ENCODE peak calls at places on chromosomes 2 and 18, in ten cellular contexts. A is RWPE1, E is suprapubic skin, Y is cardiac fibroblast, W is lower leg skin, D is DND-41, V is nephron progenitor cell, J is B cell, M is type B pancreatic cell, T is kidney epithelial cell. Z is an unnamed sample.
A peak's percentile ranks its signal among the peaks of the same experiment; 100 is the strongest.

GRCh38 chr2:165636959-165637358 is 157.1 kb downstream of the GALNT3 start:
- DNase-seq in E (no peak), W (no peak), D (no peak), V (no peak), J (no peak), Y (no peak), T (no peak), M (no peak), A (peak; percentile 5), Z (no peak)

GRCh38 chr2:217905395-217905794 is 97.4 kb downstream of the TNS1 start:
- DNase-seq in J (no peak), V (no peak), D (no peak), Y (no peak), M (no peak), A (no peak), T (no peak), E (peak; percentile 84), W (peak; percentile 94), Z (no peak)

GRCh38 chr18:21167641-21168372 is 56.2 kb upstream of the ROCK1 start:
- DNase-seq in V (peak; percentile 8), Y (no peak), W (no peak), E (no peak), J (no peak), A (no peak), M (no peak), D (no peak), T (no peak), Z (no peak)

GRCh38 chr18:7921938-7922587 is 354.9 kb downstream of the PTPRM start:
- DNase-seq in T (no peak), E (no peak), A (peak; percentile 49), M (no peak), J (no peak), Y (peak; percentile 80), D (no peak), V (no peak), W (no peak), Z (no peak)

GRCh38 chr18:77076111-77076510 is 56.5 kb downstream of the MBP start:
- DNase-seq in A (no peak), M (no peak), E (no peak), D (no peak), J (no peak), T (no peak), V (no peak), W (peak; percentile 75), Y (no peak), Z (no peak)

GRCh38 chr18:52570975-52571374 is 231.0 kb downstream of the DCC start:
- DNase-seq in V (no peak), E (no peak), D (no peak), A (no peak), W (no peak), M (no peak), J (no peak), T (no peak), Y (no peak), Z (no peak)

GRCh38 chr2:160352492-160352891 is 141.1 kb downstream of the RBMS1 start:
- DNase-seq in A (peak; percentile 95), M (no peak), V (no peak), E (no peak), D (no peak), W (no peak), J (no peak), Y (peak; percentile 57), T (no peak), Z (no peak)

GRCh38 chr2:17879913-17880274 is 1.4 kb downstream of the KCNS3 start:
- DNase-seq in J (no peak), E (no peak), A (no peak), V (no peak), M (no peak), Y (no peak), W (no peak), D (no peak), T (no peak), Z (no peak)

GRCh38 chr2:61906187-61906470 is 655 bp downstream of the COMMD1 start:
- DNase-seq in D (no peak), J (no peak), Y (no peak), T (no peak), M (no peak), E (no peak), A (no peak), V (no peak), W (no peak), Z (no peak)

GRCh38 chr18:61496374-61496773 is 163.1 kb downstream of the CDH20 start:
- DNase-seq in Y (no peak), T (no peak), J (no peak), E (no peak), A (no peak), V (no peak), W (no peak), D (no peak), M (no peak), Z (no peak)

GRCh38 chr2:199602271-199602895 is 144.6 kb upstream of the SATB2 start:
- DNase-seq in D (peak; percentile 4), M (no peak), A (no peak), V (peak; percentile 7), W (no peak), Y (no peak), T (no peak), E (no peak), J (no peak), Z (peak; percentile 24)

DNA sequence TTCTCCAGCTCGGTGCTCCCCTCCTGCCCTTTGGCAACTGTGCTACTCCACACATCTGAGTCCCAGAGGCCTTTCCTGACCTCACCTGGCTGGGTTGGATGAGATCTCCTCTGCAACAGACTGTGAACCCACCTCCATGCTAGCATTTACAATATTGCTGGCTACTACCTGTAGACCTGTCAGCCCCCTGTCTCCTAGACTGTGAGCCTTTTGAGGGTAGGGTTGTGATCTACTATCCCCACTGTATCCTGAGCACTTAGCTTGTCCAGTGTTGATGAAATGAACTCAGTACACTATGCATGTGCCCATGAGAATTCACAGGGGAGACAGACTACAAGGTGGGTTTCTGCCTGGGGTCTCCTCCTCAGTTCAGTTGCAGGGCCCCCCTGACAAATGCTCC is 70.1 kb downstream of the C1QL2 start:
- DNase-seq in E (no peak), W (no peak), J (no peak), V (no peak), A (no peak), T (no peak), Y (no peak), D (no peak), M (peak; percentile 27), Z (no peak)
- TF ChIP-seq CTCF in E (no peak), W (no peak), J (no peak), V (no peak), A (no peak), T (no peak), Y (no peak), D (no peak), M (no peak), Z (no peak)

GRCh38 chr2:179262077-179262660 is 2.5 kb downstream of the SESTD1 start:
- DNase-seq in Y (peak; percentile 49), T (no peak), V (no peak), E (no peak), J (no peak), M (no peak), W (no peak), A (no peak), D (no peak), Z (no peak)

GRCh38 chr2:179263460-179264237 is 983 bp downstream of the SESTD1 start:
- DNase-seq in J (peak; percentile 23), M (peak; percentile 75), A (no peak), E (peak; percentile 86), W (peak; percentile 90), D (peak; percentile 49), T (no peak), V (peak; percentile 56), Y (peak; percentile 74), Z (peak; percentile 73)

GRCh38 chr2:179263015-179263414 is 1.6 kb downstream of the SESTD1 start:
- DNase-seq in T (no peak), J (no peak), M (no peak), A (no peak), D (no peak), Y (peak; percentile 90), E (no peak), W (no peak), V (no peak), Z (no peak)

GRCh38 chr2:179260224-179260623 is 4.4 kb downstream of the SESTD1 start:
- DNase-seq in D (no peak), E (no peak), V (no peak), T (no peak), A (no peak), Y (no peak), W (no peak), J (no peak), M (no peak), Z (no peak)

DNA sequence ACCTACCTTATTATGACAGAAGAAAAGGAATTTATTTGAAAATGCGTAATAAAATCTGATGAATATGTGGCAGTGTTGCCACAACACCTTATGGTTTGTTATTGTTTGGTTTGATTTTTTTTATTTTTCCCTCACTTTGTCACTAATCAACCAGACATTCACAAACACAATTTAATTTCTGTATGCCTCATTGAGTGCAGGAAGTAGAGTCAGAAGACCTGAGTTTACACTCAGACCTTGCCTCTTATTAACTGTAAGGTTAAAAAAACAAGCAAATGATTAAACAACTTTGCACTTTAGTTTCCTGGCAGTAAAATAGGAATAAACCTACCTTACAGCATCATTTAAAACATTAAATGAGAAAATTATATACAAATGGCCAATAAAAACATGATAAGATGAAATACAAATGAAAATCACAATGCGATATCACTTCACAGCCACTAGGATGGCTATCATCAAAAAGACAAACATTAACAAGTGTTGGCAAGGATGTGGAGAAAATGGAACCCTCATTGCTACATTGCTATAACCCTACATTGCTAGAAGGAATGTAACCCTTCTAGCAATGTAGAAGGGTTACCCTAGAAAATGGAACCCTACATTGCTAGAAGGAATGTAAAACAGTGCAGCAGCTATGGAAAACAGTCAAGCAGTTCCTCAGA is 3.3 kb downstream of the SESTD1 start:
- DNase-seq in Y (no peak), W (no peak), D (no peak), E (no peak), V (no peak), T (no peak), M (no peak), J (no peak), A (no peak), Z (no peak)
- TF ChIP-seq CTCF in Y (peak; percentile 19), W (no peak), D (no peak), E (no peak), V (no peak), T (no peak), M (peak; percentile 62), J (peak; percentile 28), A (no peak), Z (peak; percentile 7)

GRCh38 chr18:12278153-12278764 is 24.1 kb downstream of the CIDEA start:
- DNase-seq in W (no peak), D (no peak), A (no peak), J (no peak), Y (no peak), V (no peak), M (no peak), T (no peak), E (no peak), Z (no peak)
- TF ChIP-seq CTCF in W (no peak), D (peak; percentile 35), A (peak; percentile 18), J (no peak), Y (no peak), V (no peak), M (peak; percentile 16), T (peak; percentile 42), E (no peak), Z (no peak)

DNA sequence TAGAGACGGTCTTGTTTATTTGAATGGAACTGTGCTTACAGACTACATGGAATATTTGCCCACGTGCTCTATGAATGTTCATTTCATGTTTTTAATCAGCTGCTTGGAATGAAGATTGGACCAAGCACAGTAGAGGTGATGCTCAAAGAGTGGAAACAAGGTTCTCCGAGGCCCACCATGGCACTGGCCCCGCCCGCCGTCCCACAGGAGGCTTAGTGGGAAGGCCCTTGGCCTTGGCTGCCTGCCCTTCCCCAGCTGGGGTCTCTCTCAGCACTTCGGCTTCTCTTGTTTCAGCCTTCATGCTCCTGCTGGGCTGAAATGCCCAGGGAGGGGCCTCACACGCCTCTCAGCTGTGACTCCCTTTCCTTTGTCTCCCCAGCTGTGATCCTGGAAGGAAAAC is 833.1 kb downstream of the GALR1 start:
- DNase-seq in A (no peak), D (no peak), M (no peak), J (no peak), T (no peak), V (no peak), Y (no peak), W (no peak), E (no peak), Z (no peak)
- TF ChIP-seq CTCF in A (no peak), D (no peak), M (no peak), J (no peak), T (no peak), V (no peak), Y (no peak), W (no peak), E (no peak), Z (no peak)